ENCODE peak calls at places on chromosomes 11 and 22, in six cellular contexts. One of them, this sample, is unnamed.

GRCh38 chr11:74696932-74697687 is 34.1 kb downstream of the CHRDL2 start:
- DNase-seq in A549: peak
- DNase-seq in posterior cingulate gyrus: no peak
- DNase-seq in fibroblast of pulmonary artery: peak
- DNase-seq in HT-29: no peak
- DNase-seq in CD14-positive monocyte: no peak
- DNase-seq in this sample: no peak

GRCh38 chr11:35553831-35554230 is 28.4 kb upstream of the PAMR1 start:
- DNase-seq in A549: peak
- DNase-seq in posterior cingulate gyrus: no peak
- DNase-seq in fibroblast of pulmonary artery: peak
- DNase-seq in HT-29: no peak
- DNase-seq in CD14-positive monocyte: no peak
- DNase-seq in this sample: no peak

GRCh38 chr11:11442791-11443190 is 89.7 kb upstream of the CSNK2A3 start:
- DNase-seq in A549: no peak
- DNase-seq in posterior cingulate gyrus: peak
- DNase-seq in fibroblast of pulmonary artery: no peak
- DNase-seq in HT-29: no peak
- DNase-seq in CD14-positive monocyte: no peak
- DNase-seq in this sample: no peak

GRCh38 chr22:17578129-17578754 is 14.9 kb downstream of the SLC25A18 start:
- DNase-seq in A549: no peak
- DNase-seq in posterior cingulate gyrus: no peak
- DNase-seq in fibroblast of pulmonary artery: peak
- DNase-seq in HT-29: no peak
- DNase-seq in CD14-positive monocyte: no peak
- DNase-seq in this sample: no peak

GRCh38 chr22:20298110-20298802 is 21.6 kb downstream of the DGCR6L start:
- DNase-seq in A549: no peak
- DNase-seq in posterior cingulate gyrus: no peak
- DNase-seq in fibroblast of pulmonary artery: no peak
- DNase-seq in HT-29: no peak
- DNase-seq in CD14-positive monocyte: no peak
- DNase-seq in this sample: no peak

GRCh38 chr11:124762624-124763155 is 600 bp upstream of the ESAM start:
- DNase-seq in A549: peak
- DNase-seq in posterior cingulate gyrus: peak
- DNase-seq in fibroblast of pulmonary artery: no peak
- DNase-seq in HT-29: peak
- DNase-seq in CD14-positive monocyte: no peak
- DNase-seq in this sample: no peak

GRCh38 chr11:82631722-82632630 is 101.7 kb downstream of the FAM181B start:
- DNase-seq in A549: no peak
- DNase-seq in posterior cingulate gyrus: no peak
- DNase-seq in fibroblast of pulmonary artery: no peak
- DNase-seq in HT-29: no peak
- DNase-seq in CD14-positive monocyte: no peak
- DNase-seq in this sample: no peak

GRCh38 chr11:100354736-100355135 is 332.4 kb upstream of the ARHGAP42 start:
- DNase-seq in A549: no peak
- DNase-seq in posterior cingulate gyrus: no peak
- DNase-seq in fibroblast of pulmonary artery: no peak
- DNase-seq in HT-29: no peak
- DNase-seq in CD14-positive monocyte: no peak
- DNase-seq in this sample: no peak

GRCh38 chr11:102244681-102245409 is 72.4 kb upstream of the BIRC3 start:
- DNase-seq in A549: peak
- DNase-seq in posterior cingulate gyrus: no peak
- DNase-seq in fibroblast of pulmonary artery: peak
- DNase-seq in HT-29: no peak
- DNase-seq in CD14-positive monocyte: no peak
- DNase-seq in this sample: no peak

GRCh38 chr11:110305169-110306018 is 9.0 kb upstream of the RDX start:
- DNase-seq in A549: peak
- DNase-seq in posterior cingulate gyrus: no peak
- DNase-seq in fibroblast of pulmonary artery: peak
- DNase-seq in HT-29: peak
- DNase-seq in CD14-positive monocyte: no peak
- DNase-seq in this sample: no peak

GRCh38 chr22:42074153-42074750 is at the start of gene PHETA2:
- DNase-seq in A549: no peak
- DNase-seq in posterior cingulate gyrus: no peak
- DNase-seq in fibroblast of pulmonary artery: peak
- DNase-seq in HT-29: peak
- DNase-seq in CD14-positive monocyte: peak
- DNase-seq in this sample: peak

GRCh38 chr11:122137081-122137793 is 21.2 kb upstream of the BLID start:
- DNase-seq in A549: peak
- DNase-seq in posterior cingulate gyrus: no peak
- DNase-seq in fibroblast of pulmonary artery: peak
- DNase-seq in HT-29: no peak
- DNase-seq in CD14-positive monocyte: no peak
- DNase-seq in this sample: no peak

GRCh38 chr11:132718711-132719641 is 813.3 kb downstream of the OPCML start:
- DNase-seq in A549: no peak
- DNase-seq in posterior cingulate gyrus: peak
- DNase-seq in fibroblast of pulmonary artery: no peak
- DNase-seq in HT-29: no peak
- DNase-seq in CD14-positive monocyte: no peak
- DNase-seq in this sample: peak

GRCh38 chr11:45226901-45227300 is 59.2 kb downstream of the SYT13 start:
- DNase-seq in A549: no peak
- DNase-seq in posterior cingulate gyrus: no peak
- DNase-seq in fibroblast of pulmonary artery: no peak
- DNase-seq in HT-29: no peak
- DNase-seq in CD14-positive monocyte: no peak
- DNase-seq in this sample: no peak

GRCh38 chr11:128341767-128342318 is 245.5 kb downstream of the ETS1 start:
- DNase-seq in A549: no peak
- DNase-seq in posterior cingulate gyrus: no peak
- DNase-seq in fibroblast of pulmonary artery: no peak
- DNase-seq in HT-29: no peak
- DNase-seq in CD14-positive monocyte: no peak
- DNase-seq in this sample: no peak

GRCh38 chr11:129458756-129459535 is 83.3 kb downstream of the BARX2 start:
- DNase-seq in A549: no peak
- DNase-seq in posterior cingulate gyrus: no peak
- DNase-seq in fibroblast of pulmonary artery: no peak
- DNase-seq in HT-29: peak
- DNase-seq in CD14-positive monocyte: no peak
- DNase-seq in this sample: no peak

GRCh38 chr11:24234822-24235508 is 261.9 kb upstream of the LUZP2 start:
- DNase-seq in A549: no peak
- DNase-seq in posterior cingulate gyrus: no peak
- DNase-seq in fibroblast of pulmonary artery: peak
- DNase-seq in HT-29: peak
- DNase-seq in CD14-positive monocyte: no peak
- DNase-seq in this sample: no peak